ENCODE peak calls at places on chromosomes 4 and X, in four cellular contexts. E, V, G and N are unnamed samples.

GRCh38 chr4:84495448-84496221 is 3.5 kb downstream of the NKX6-1 start:
- DNase-seq in E (no peak), V (no peak), G (no peak), N (no peak)

GRCh38 chrX:9644335-9644734 is 121.3 kb downstream of the GPR143 start:
- DNase-seq in E (no peak), V (peak), G (no peak), N (no peak)

GRCh38 chr4:7299051-7299907 is 106.9 kb downstream of the SORCS2 start:
- DNase-seq in E (no peak), V (peak), G (no peak), N (no peak)

GRCh38 chr4:6207602-6208001 is 7.3 kb upstream of the JAKMIP1 start:
- DNase-seq in E (no peak), V (no peak), G (no peak), N (no peak)

GRCh38 chr4:103207673-103208072 is 9.5 kb upstream of the CENPE start:
- DNase-seq in E (no peak), V (no peak), G (no peak), N (no peak)

GRCh38 chr4:158314756-158315487 is 104.6 kb downstream of the TMEM144 start:
- DNase-seq in E (no peak), V (no peak), G (no peak), N (no peak)

GRCh38 chr4:128501239-128501638 is 213.6 kb upstream of the PGRMC2 start:
- DNase-seq in E (no peak), V (no peak), G (no peak), N (no peak)

GRCh38 chr4:182263562-182263961 is 20.4 kb downstream of the TENM3 start:
- DNase-seq in E (no peak), V (no peak), G (no peak), N (no peak)

GRCh38 chr4:114378306-114378903 is 220.2 kb upstream of the UGT8 start:
- DNase-seq in E (no peak), V (no peak), G (no peak), N (no peak)

GRCh38 chr4:2798399-2799301 is 5.8 kb downstream of the SH3BP2 start:
- DNase-seq in E (peak), V (peak), G (peak), N (peak)

GRCh38 chr4:78645853-78646757 is 94.5 kb downstream of the ANXA3 start:
- DNase-seq in E (peak), V (peak), G (peak), N (peak)

GRCh38 chr4:15336410-15337184 is 91.2 kb upstream of the C1QTNF7 start:
- DNase-seq in E (no peak), V (no peak), G (no peak), N (no peak)

GRCh38 chr4:152896819-152897218 is 39.3 kb upstream of the FHDC1 start:
- DNase-seq in E (no peak), V (no peak), G (no peak), N (no peak)

GRCh38 chrX:642436-643210 is 12.0 kb downstream of the SHOX start:
- DNase-seq in E (no peak), V (no peak), G (no peak), N (no peak)

GRCh38 chr4:95219109-95219508 is 329.7 kb downstream of the UNC5C start:
- DNase-seq in E (no peak), V (no peak), G (no peak), N (no peak)

GRCh38 chr4:12884846-12885796 is 599.0 kb downstream of the RAB28 start:
- DNase-seq in E (no peak), V (no peak), G (no peak), N (no peak)

GRCh38 chr4:93199492-93199891 is 629.1 kb upstream of the ATOH1 start:
- DNase-seq in E (no peak), V (no peak), G (no peak), N (no peak)

GRCh38 chr4:67934628-67935027 is 28.7 kb downstream of the TMPRSS11A start:
- DNase-seq in E (no peak), V (no peak), G (no peak), N (no peak)

GRCh38 chr4:147056951-147057630 is 111.4 kb upstream of the TTC29 start:
- DNase-seq in E (no peak), V (no peak), G (no peak), N (no peak)

GRCh38 chr4:150739591-150739990 is 157.6 kb downstream of the MAB21L2 start:
- DNase-seq in E (no peak), V (no peak), G (no peak), N (no peak)

GRCh38 chr4:74671074-74671698 is 123.1 kb downstream of the BTC start:
- DNase-seq in E (no peak), V (no peak), G (peak), N (peak)

GRCh38 chr4:80237992-80238391 is 28.5 kb upstream of the FGF5 start:
- DNase-seq in E (no peak), V (no peak), G (no peak), N (no peak)

GRCh38 chr4:112120021-112120420 is 25.2 kb upstream of the FAM241A start:
- DNase-seq in E (no peak), V (no peak), G (no peak), N (no peak)

GRCh38 chr4:114249561-114250356 is 270.3 kb upstream of the ARSJ start:
- DNase-seq in E (no peak), V (no peak), G (no peak), N (no peak)

GRCh38 chr4:183758006-183758734 is 99.1 kb downstream of the TRAPPC11 start:
- DNase-seq in E (no peak), V (no peak), G (peak), N (peak)

GRCh38 chr4:3330682-3331081 is 37.9 kb downstream of the RGS12 start:
- DNase-seq in E (no peak), V (no peak), G (no peak), N (no peak)

GRCh38 chr4:1766336-1767057 is 26.6 kb upstream of the FGFR3 start:
- DNase-seq in E (no peak), V (no peak), G (no peak), N (no peak)